ENCODE peak calls at places on chromosomes 6 and 20, in four cellular contexts. R is GM12878, B is HepG2, T is K562. G is an unnamed sample.

GRCh38 chr20:56440346-56441007 is 27.9 kb upstream of the RTF2 start:
- DNase-seq in R (peak; percentile 58), B (no peak), T (no peak), G (no peak)

GRCh38 chr6:149060985-149061760 is 256.3 kb upstream of the TAB2 start:
- DNase-seq in R (no peak), B (peak; percentile 94), T (no peak), G (peak; percentile 60)

GRCh38 chr6:84596488-84596887 is 167.9 kb downstream of the TBX18 start:
- DNase-seq in R (no peak), B (no peak), T (no peak), G (no peak)

GRCh38 chr6:144314003-144314485 is 28.9 kb downstream of the UTRN start:
- DNase-seq in R (no peak), B (no peak), T (no peak), G (no peak)

GRCh38 chr6:150068786-150069648 is at the start of gene ULBP3:
- DNase-seq in R (no peak), B (peak; percentile 69), T (peak; percentile 86), G (peak; percentile 95)

GRCh38 chr6:118663993-118664985 is 12.9 kb upstream of the CEP85L start:
- DNase-seq in R (no peak), B (no peak), T (no peak), G (no peak)

GRCh38 chr6:125787791-125788190 is 3.0 kb upstream of the NCOA7 start:
- DNase-seq in R (no peak), B (no peak), T (peak; percentile 21), G (no peak)

GRCh38 chr20:4171538-4172116 is 156.3 kb upstream of the RNF24 start:
- DNase-seq in R (no peak), B (peak; percentile 98), T (no peak), G (no peak)

GRCh38 chr20:2759143-2759542 is 41.3 kb downstream of the CPXM1 start:
- DNase-seq in R (no peak), B (no peak), T (no peak), G (no peak)
- TF ChIP-seq FOXM1 in R (no peak), B (no peak), T (no peak), G (no peak)

GRCh38 chr20:14845199-14846160 is 508.1 kb upstream of the FLRT3 start:
- DNase-seq in R (no peak), B (no peak), T (no peak), G (no peak)
- TF ChIP-seq TARDBP in R (no peak), B (no peak), T (no peak), G (no peak)

GRCh38 chr6:137165375-137166246 is 7.8 kb downstream of the IL22RA2 start:
- DNase-seq in R (peak; percentile 85), B (peak; percentile 35), T (no peak), G (no peak)
- TF ChIP-seq FOXK2 in R (no peak), B (no peak), T (no peak), G (no peak)

GRCh38 chr6:46648869-46649488 is 3.6 kb downstream of the CYP39A1 start:
- DNase-seq in R (no peak), B (peak; percentile 58), T (no peak), G (no peak)
- TF ChIP-seq FOXM1 in R (no peak), B (no peak), T (no peak), G (no peak)

GRCh38 chr6:132797975-132798819 is at the start of gene SLC18B1:
- DNase-seq in R (no peak), B (peak; percentile 36), T (peak; percentile 82), G (peak; percentile 57)

GRCh38 chr6:132804251-132804650 is 5.8 kb upstream of the SLC18B1 start:
- DNase-seq in R (no peak), B (no peak), T (no peak), G (no peak)

GRCh38 chr6:132798820-132799538 is 542 bp upstream of the SLC18B1 start:
- DNase-seq in R (peak; percentile 63), B (peak; percentile 83), T (peak; percentile 71), G (peak; percentile 80)
- TF ChIP-seq TARDBP in R (no peak), B (peak; percentile 14), T (peak; percentile 59), G (no peak)

GRCh38 chr20:53760025-53760441 is 166.4 kb upstream of the ZNF217 start:
- DNase-seq in R (no peak), B (no peak), T (no peak), G (no peak)
- TF ChIP-seq FOXK2 in R (no peak), B (no peak), T (no peak), G (no peak)

GRCh38 chr20:22575737-22576136 is 8.6 kb downstream of the FOXA2 start:
- DNase-seq in R (no peak), B (no peak), T (no peak), G (no peak)

GRCh38 chr20:22576733-22577514 is 7.4 kb downstream of the FOXA2 start:
- DNase-seq in R (no peak), B (peak; percentile 37), T (no peak), G (no peak)

GRCh38 chr20:22576273-22576672 is 8.1 kb downstream of the FOXA2 start:
- DNase-seq in R (no peak), B (peak; percentile 27), T (no peak), G (no peak)

GRCh38 chr20:22574545-22575086 is 9.8 kb downstream of the FOXA2 start:
- DNase-seq in R (no peak), B (no peak), T (no peak), G (no peak)

GRCh38 chr20:22575087-22575721 is 9.2 kb downstream of the FOXA2 start:
- DNase-seq in R (no peak), B (peak; percentile 23), T (no peak), G (no peak)
- TF ChIP-seq FOXM1 in R (no peak), B (no peak), T (no peak), G (no peak)

GRCh38 chr6:142820336-142821016 is 124.5 kb downstream of the HIVEP2 start:
- DNase-seq in R (no peak), B (no peak), T (no peak), G (no peak)
- TF ChIP-seq TARDBP in R (no peak), B (no peak), T (no peak), G (no peak)

G was measured in HEK293T.